ENCODE peak calls at places on chromosomes 6 and 20, in seven cellular contexts. One of them, this sample, is unnamed.

GRCh38 chr6:37936909-37937308 is 117.4 kb downstream of the ZFAND3 start:
- DNase-seq in stomach: no peak
- DNase-seq in ovary: no peak
- DNase-seq in SJSA1: no peak
- DNase-seq in left lung: no peak
- DNase-seq in aorta: no peak
- DNase-seq in mucosa of descending colon: no peak
- DNase-seq in this sample: no peak

GRCh38 chr6:4973972-4974885 is 29.6 kb downstream of the RPP40 start:
- DNase-seq in SJSA1: no peak
- DNase-seq in ovary: peak; percentile 53
- DNase-seq in aorta: peak; percentile 68
- DNase-seq in left lung: no peak
- DNase-seq in stomach: no peak
- DNase-seq in mucosa of descending colon: no peak
- DNase-seq in this sample: no peak

GRCh38 chr20:29878281-29878741 is 1379.2 kb upstream of the DEFB115 start:
- DNase-seq in stomach: peak; percentile 26
- DNase-seq in SJSA1: no peak
- DNase-seq in left lung: no peak
- DNase-seq in mucosa of descending colon: peak; percentile 26
- DNase-seq in ovary: no peak
- DNase-seq in aorta: peak; percentile 52
- DNase-seq in this sample: no peak

GRCh38 chr20:62428396-62429160 is 1.2 kb upstream of the RBBP8NL start:
- DNase-seq in ovary: no peak
- DNase-seq in SJSA1: no peak
- DNase-seq in stomach: no peak
- DNase-seq in left lung: no peak
- DNase-seq in aorta: no peak
- DNase-seq in mucosa of descending colon: peak; percentile 58
- DNase-seq in this sample: no peak

GRCh38 chr20:8764289-8764962 is 304.5 kb upstream of the PLCB4 start:
- DNase-seq in left lung: no peak
- DNase-seq in stomach: no peak
- DNase-seq in aorta: no peak
- DNase-seq in ovary: no peak
- DNase-seq in mucosa of descending colon: peak; percentile 67
- DNase-seq in SJSA1: no peak
- DNase-seq in this sample: peak; percentile 36

GRCh38 chr6:73706971-73707370 is 11.0 kb downstream of the CD109 start:
- DNase-seq in aorta: no peak
- DNase-seq in stomach: no peak
- DNase-seq in ovary: no peak
- DNase-seq in mucosa of descending colon: no peak
- DNase-seq in left lung: no peak
- DNase-seq in SJSA1: no peak
- DNase-seq in this sample: no peak

GRCh38 chr6:44076366-44077200 is 50.7 kb downstream of the MRPL14 start:
- DNase-seq in SJSA1: no peak
- DNase-seq in stomach: peak; percentile 74
- DNase-seq in aorta: peak; percentile 80
- DNase-seq in ovary: peak; percentile 73
- DNase-seq in left lung: no peak
- DNase-seq in mucosa of descending colon: peak; percentile 71
- DNase-seq in this sample: peak; percentile 57

GRCh38 chr20:54116550-54117235 is 46.3 kb upstream of the BCAS1 start:
- DNase-seq in ovary: no peak
- DNase-seq in SJSA1: no peak
- DNase-seq in aorta: no peak
- DNase-seq in mucosa of descending colon: no peak
- DNase-seq in left lung: no peak
- DNase-seq in stomach: no peak
- DNase-seq in this sample: no peak

GRCh38 chr6:6008648-6009421 is 2.1 kb upstream of the NRN1 start:
- DNase-seq in aorta: peak; percentile 74
- DNase-seq in stomach: peak; percentile 40
- DNase-seq in left lung: peak; percentile 81
- DNase-seq in mucosa of descending colon: peak; percentile 79
- DNase-seq in ovary: peak; percentile 60
- DNase-seq in SJSA1: peak; percentile 71
- DNase-seq in this sample: peak; percentile 95

GRCh38 chr20:52552181-52552872 is 360.7 kb upstream of the ZFP64 start:
- DNase-seq in left lung: no peak
- DNase-seq in aorta: no peak
- DNase-seq in SJSA1: peak; percentile 61
- DNase-seq in stomach: no peak
- DNase-seq in ovary: no peak
- DNase-seq in mucosa of descending colon: no peak
- DNase-seq in this sample: no peak

GRCh38 chr6:27650620-27651370 is 177.9 kb upstream of the ZNF184 start:
- DNase-seq in mucosa of descending colon: no peak
- DNase-seq in stomach: no peak
- DNase-seq in SJSA1: no peak
- DNase-seq in left lung: no peak
- DNase-seq in ovary: no peak
- DNase-seq in aorta: no peak
- DNase-seq in this sample: peak; percentile 88

GRCh38 chr20:37257993-37258392 is 3.6 kb downstream of the GHRH start:
- DNase-seq in left lung: no peak
- DNase-seq in mucosa of descending colon: no peak
- DNase-seq in stomach: no peak
- DNase-seq in ovary: no peak
- DNase-seq in aorta: no peak
- DNase-seq in SJSA1: no peak
- DNase-seq in this sample: no peak

GRCh38 chr6:42190784-42191183 is 4.0 kb downstream of the GUCA1B start:
- DNase-seq in SJSA1: no peak
- DNase-seq in left lung: no peak
- DNase-seq in aorta: no peak
- DNase-seq in ovary: no peak
- DNase-seq in stomach: no peak
- DNase-seq in mucosa of descending colon: no peak
- DNase-seq in this sample: no peak

GRCh38 chr6:10184408-10185187 is 230.3 kb downstream of the TFAP2A start:
- DNase-seq in ovary: no peak
- DNase-seq in aorta: no peak
- DNase-seq in stomach: no peak
- DNase-seq in mucosa of descending colon: no peak
- DNase-seq in left lung: no peak
- DNase-seq in SJSA1: no peak
- DNase-seq in this sample: no peak

GRCh38 chr20:40441771-40442170 is 247.3 kb downstream of the MAFB start:
- DNase-seq in mucosa of descending colon: no peak
- DNase-seq in aorta: no peak
- DNase-seq in ovary: no peak
- DNase-seq in left lung: no peak
- DNase-seq in stomach: no peak
- DNase-seq in SJSA1: no peak
- DNase-seq in this sample: no peak

GRCh38 chr6:168060521-168060931 is 18.5 kb downstream of the FRMD1 start:
- DNase-seq in left lung: peak; percentile 49
- DNase-seq in SJSA1: peak; percentile 32
- DNase-seq in ovary: peak; percentile 66
- DNase-seq in stomach: peak; percentile 89
- DNase-seq in mucosa of descending colon: peak; percentile 89
- DNase-seq in aorta: peak; percentile 72
- DNase-seq in this sample: peak; percentile 32

GRCh38 chr6:108453601-108454157 is 107.0 kb upstream of the FOXO3 start:
- DNase-seq in aorta: no peak
- DNase-seq in mucosa of descending colon: no peak
- DNase-seq in SJSA1: no peak
- DNase-seq in ovary: no peak
- DNase-seq in left lung: no peak
- DNase-seq in stomach: no peak
- DNase-seq in this sample: no peak

GRCh38 chr6:129104131-129104530 is 221.2 kb downstream of the LAMA2 start:
- DNase-seq in SJSA1: peak; percentile 83
- DNase-seq in stomach: no peak
- DNase-seq in ovary: no peak
- DNase-seq in left lung: no peak
- DNase-seq in aorta: no peak
- DNase-seq in mucosa of descending colon: no peak
- DNase-seq in this sample: no peak

GRCh38 chr20:36666181-36666740 is 20.3 kb upstream of the SLA2 start:
- DNase-seq in left lung: no peak
- DNase-seq in ovary: no peak
- DNase-seq in stomach: no peak
- DNase-seq in mucosa of descending colon: no peak
- DNase-seq in aorta: no peak
- DNase-seq in SJSA1: peak; percentile 20
- DNase-seq in this sample: no peak

GRCh38 chr20:64053841-64054661 is 4.6 kb upstream of the SOX18 start:
- DNase-seq in ovary: no peak
- DNase-seq in mucosa of descending colon: no peak
- DNase-seq in stomach: no peak
- DNase-seq in SJSA1: peak; percentile 92
- DNase-seq in aorta: no peak
- DNase-seq in left lung: no peak
- DNase-seq in this sample: no peak

GRCh38 chr20:35616465-35617396 is 1.1 kb downstream of the SPAG4 start:
- DNase-seq in stomach: peak; percentile 91
- DNase-seq in aorta: peak; percentile 99
- DNase-seq in mucosa of descending colon: peak; percentile 95
- DNase-seq in ovary: peak; percentile 90
- DNase-seq in SJSA1: peak; percentile 19
- DNase-seq in left lung: peak; percentile 99
- DNase-seq in this sample: peak; percentile 53
- H3K4me3 ChIP-seq in stomach: peak overlapping the region; percentile 62
- H3K4me3 ChIP-seq in aorta: peak overlapping the region; percentile 2
- H3K4me3 ChIP-seq in mucosa of descending colon: no peak overlapping the region
- H3K4me3 ChIP-seq in ovary: peak overlapping the region; percentile 35
- H3K4me3 ChIP-seq in SJSA1: peak overlapping the region; percentile 29
- H3K4me3 ChIP-seq in left lung: peak overlapping the region; percentile 52
- H3K4me3 ChIP-seq in this sample: peak overlapping the region; percentile 45

DNA sequence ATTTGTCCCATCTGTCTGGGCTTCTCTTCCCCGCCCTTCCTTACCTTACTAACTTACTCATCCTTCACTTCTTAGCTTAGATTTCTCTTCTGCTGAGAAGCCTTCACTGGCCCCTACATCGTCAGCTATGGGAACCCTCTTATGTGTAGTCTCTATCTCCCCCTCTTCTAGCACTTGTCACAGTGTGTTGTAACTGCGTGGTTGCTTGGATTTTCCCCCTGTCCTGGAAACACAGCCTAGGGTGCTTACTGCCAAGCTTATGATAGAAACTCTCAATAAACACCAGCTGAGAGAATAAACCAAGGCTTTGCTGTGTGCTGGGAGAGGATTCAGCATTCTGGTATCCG is 68.5 kb downstream of the SGK1 start:
- DNase-seq in stomach: no peak
- DNase-seq in ovary: no peak
- DNase-seq in aorta: no peak
- DNase-seq in mucosa of descending colon: no peak
- DNase-seq in SJSA1: no peak
- DNase-seq in left lung: no peak
- DNase-seq in this sample: no peak
- H3K4me1 ChIP-seq in stomach: peaks cover 41% of the 10 kb centered on the region
- H3K4me1 ChIP-seq in ovary: peaks cover 23% of the 10 kb centered on the region
- H3K4me1 ChIP-seq in aorta: peaks cover 1% of the 10 kb centered on the region
- H3K4me1 ChIP-seq in mucosa of descending colon: no peaks in the 10 kb centered on the region
- H3K4me1 ChIP-seq in SJSA1: peaks cover 11% of the 10 kb centered on the region
- H3K4me1 ChIP-seq in left lung: no peaks in the 10 kb centered on the region
- H3K4me1 ChIP-seq in this sample: no peaks in the 10 kb centered on the region

GRCh38 chr20:43716123-43716522 is 10.7 kb downstream of the GTSF1L start:
- DNase-seq in aorta: no peak
- DNase-seq in SJSA1: no peak
- DNase-seq in ovary: no peak
- DNase-seq in left lung: no peak
- DNase-seq in stomach: no peak
- DNase-seq in mucosa of descending colon: no peak
- DNase-seq in this sample: no peak
- H3K36me3 ChIP-seq in aorta: no peaks in the 10 kb centered on the region
- H3K36me3 ChIP-seq in SJSA1: peaks cover 22% of the 10 kb centered on the region
- H3K36me3 ChIP-seq in ovary: no peaks in the 10 kb centered on the region
- H3K36me3 ChIP-seq in left lung: no peaks in the 10 kb centered on the region
- H3K36me3 ChIP-seq in stomach: no peaks in the 10 kb centered on the region
- H3K36me3 ChIP-seq in mucosa of descending colon: no peaks in the 10 kb centered on the region
- H3K36me3 ChIP-seq in this sample: peaks cover 50% of the 10 kb centered on the region

GRCh38 chr6:33746036-33746600 is 587 bp downstream of the IP6K3 start:
- DNase-seq in stomach: no peak
- DNase-seq in left lung: no peak
- DNase-seq in aorta: no peak
- DNase-seq in ovary: no peak
- DNase-seq in SJSA1: peak; percentile 87
- DNase-seq in mucosa of descending colon: no peak
- DNase-seq in this sample: no peak
- H3K4me3 ChIP-seq in stomach: peak overlapping the region; percentile 22
- H3K4me3 ChIP-seq in left lung: peak overlapping the region; percentile 6
- H3K4me3 ChIP-seq in aorta: no peak overlapping the region
- H3K4me3 ChIP-seq in ovary: no peak overlapping the region
- H3K4me3 ChIP-seq in SJSA1: peak overlapping the region; percentile 35
- H3K4me3 ChIP-seq in mucosa of descending colon: no peak overlapping the region
- H3K4me3 ChIP-seq in this sample: no peak overlapping the region

GRCh38 chr6:16728513-16729182 is 32.6 kb downstream of the ATXN1 start:
- DNase-seq in aorta: no peak
- DNase-seq in ovary: no peak
- DNase-seq in mucosa of descending colon: no peak
- DNase-seq in stomach: no peak
- DNase-seq in left lung: no peak
- DNase-seq in SJSA1: no peak
- DNase-seq in this sample: no peak
- H3K4me1 ChIP-seq in aorta: no peaks in the 10 kb centered on the region
- H3K4me1 ChIP-seq in ovary: peaks cover 10% of the 10 kb centered on the region
- H3K4me1 ChIP-seq in mucosa of descending colon: peaks cover 34% of the 10 kb centered on the region
- H3K4me1 ChIP-seq in stomach: peaks cover 94% of the 10 kb centered on the region
- H3K4me1 ChIP-seq in left lung: peaks cover 44% of the 10 kb centered on the region
- H3K4me1 ChIP-seq in SJSA1: peaks cover 58% of the 10 kb centered on the region
- H3K4me1 ChIP-seq in this sample: peaks cover 20% of the 10 kb centered on the region

This sample was measured in HAP-1.